ENCODE peak calls at places on chromosomes 6 and 20, in four cellular contexts. One of them, this sample, is unnamed.

GRCh38 chr20:13644010-13644409 is 5.3 kb upstream of the TASP1 start:
- DNase-seq in IMR-90: no peak
- DNase-seq in H9: no peak
- DNase-seq in H1: no peak
- DNase-seq in this sample: no peak

GRCh38 chr6:157455731-157456523 is 74.9 kb downstream of the ZDHHC14 start:
- DNase-seq in IMR-90: no peak
- DNase-seq in H9: no peak
- DNase-seq in H1: peak; percentile 41
- DNase-seq in this sample: no peak

GRCh38 chr6:30894935-30895334 is 10.6 kb downstream of the DDR1 start:
- DNase-seq in IMR-90: no peak
- DNase-seq in H9: no peak
- DNase-seq in H1: no peak
- DNase-seq in this sample: no peak

GRCh38 chr20:24958506-24959385 is 9.7 kb downstream of the CST7 start:
- DNase-seq in IMR-90: no peak
- DNase-seq in H9: peak; percentile 8
- DNase-seq in H1: no peak
- DNase-seq in this sample: no peak

GRCh38 chr20:44398303-44398702 is 42.8 kb downstream of the HNF4A start:
- DNase-seq in IMR-90: peak; percentile 64
- DNase-seq in H9: no peak
- DNase-seq in H1: no peak
- DNase-seq in this sample: no peak

GRCh38 chr20:45545754-45546453 is 1.3 kb downstream of the EPPIN start:
- DNase-seq in IMR-90: peak; percentile 37
- DNase-seq in H9: peak; percentile 35
- DNase-seq in H1: peak; percentile 47
- DNase-seq in this sample: peak; percentile 83

GRCh38 chr6:10369896-10370295 is 45.0 kb downstream of the TFAP2A start:
- DNase-seq in IMR-90: peak; percentile 41
- DNase-seq in H9: no peak
- DNase-seq in H1: no peak
- DNase-seq in this sample: no peak

GRCh38 chr6:1363729-1364572 is 25.4 kb upstream of the FOXF2 start:
- DNase-seq in IMR-90: peak; percentile 68
- DNase-seq in H9: no peak
- DNase-seq in H1: no peak
- DNase-seq in this sample: peak; percentile 31

GRCh38 chr20:41006126-41006935 is 22.3 kb upstream of the TOP1 start:
- DNase-seq in IMR-90: no peak
- DNase-seq in H9: no peak
- DNase-seq in H1: no peak
- DNase-seq in this sample: no peak

GRCh38 chr6:111763381-111763780 is 109.9 kb downstream of the FYN start:
- DNase-seq in IMR-90: peak; percentile 80
- DNase-seq in H9: no peak
- DNase-seq in H1: no peak
- DNase-seq in this sample: no peak

GRCh38 chr6:103456652-103457051 is 1403.1 kb downstream of the HACE1 start:
- DNase-seq in IMR-90: no peak
- DNase-seq in H9: no peak
- DNase-seq in H1: no peak
- DNase-seq in this sample: no peak

GRCh38 chr20:11350126-11351005 is 567.3 kb upstream of the BTBD3 start:
- DNase-seq in IMR-90: peak; percentile 80
- DNase-seq in H9: no peak
- DNase-seq in H1: no peak
- DNase-seq in this sample: no peak

GRCh38 chr6:36519352-36519751 is 27.9 kb downstream of the STK38 start:
- DNase-seq in IMR-90: no peak
- DNase-seq in H9: no peak
- DNase-seq in H1: no peak
- DNase-seq in this sample: no peak

GRCh38 chr6:109308018-109308492 is 74.2 kb downstream of the CD164 start:
- DNase-seq in IMR-90: peak; percentile 63
- DNase-seq in H9: no peak
- DNase-seq in H1: no peak
- DNase-seq in this sample: peak; percentile 37

GRCh38 chr6:2714359-2714895 is 36.3 kb downstream of the MYLK4 start:
- DNase-seq in IMR-90: peak; percentile 97
- DNase-seq in H9: no peak
- DNase-seq in H1: no peak
- DNase-seq in this sample: no peak

GRCh38 chr6:5012531-5012930 is 8.7 kb upstream of the RPP40 start:
- DNase-seq in IMR-90: peak; percentile 75
- DNase-seq in H9: no peak
- DNase-seq in H1: no peak
- DNase-seq in this sample: no peak

GRCh38 chr6:14630136-14630535 is 512.6 kb downstream of the CD83 start:
- DNase-seq in IMR-90: no peak
- DNase-seq in H9: no peak
- DNase-seq in H1: no peak
- DNase-seq in this sample: no peak

GRCh38 chr20:57647933-57648785 is 27.9 kb upstream of the ZBP1 start:
- DNase-seq in IMR-90: no peak
- DNase-seq in H9: no peak
- DNase-seq in H1: no peak
- DNase-seq in this sample: no peak

GRCh38 chr6:145069966-145070365 is 665.4 kb downstream of the EPM2A start:
- DNase-seq in IMR-90: peak; percentile 37
- DNase-seq in H9: no peak
- DNase-seq in H1: no peak
- DNase-seq in this sample: no peak

GRCh38 chr20:3616250-3616649 is 46.9 kb downstream of the GFRA4 start:
- DNase-seq in IMR-90: peak; percentile 50
- DNase-seq in H9: peak; percentile 66
- DNase-seq in H1: no peak
- DNase-seq in this sample: peak; percentile 85

GRCh38 chr6:145116591-145117178 is 618.6 kb downstream of the EPM2A start:
- DNase-seq in IMR-90: no peak
- DNase-seq in H9: no peak
- DNase-seq in H1: no peak
- DNase-seq in this sample: no peak

GRCh38 chr6:53714888-53715287 is 49.3 kb upstream of the KLHL31 start:
- DNase-seq in IMR-90: no peak
- DNase-seq in H9: no peak
- DNase-seq in H1: no peak
- DNase-seq in this sample: no peak

GRCh38 chr20:62839261-62839660 is 22.4 kb downstream of the TCFL5 start:
- DNase-seq in IMR-90: no peak
- DNase-seq in H9: no peak
- DNase-seq in H1: no peak
- DNase-seq in this sample: no peak

GRCh38 chr6:28747631-28748157 is 176.1 kb downstream of the TRIM27 start:
- DNase-seq in IMR-90: peak; percentile 84
- DNase-seq in H9: peak; percentile 93
- DNase-seq in H1: peak; percentile 86
- DNase-seq in this sample: peak; percentile 98

GRCh38 chr6:14260839-14261238 is 143.3 kb downstream of the CD83 start:
- DNase-seq in IMR-90: no peak
- DNase-seq in H9: no peak
- DNase-seq in H1: peak; percentile 23
- DNase-seq in this sample: no peak

GRCh38 chr6:118398066-118398465 is 150.0 kb upstream of the PLN start:
- DNase-seq in IMR-90: no peak
- DNase-seq in H9: no peak
- DNase-seq in H1: no peak
- DNase-seq in this sample: no peak

GRCh38 chr6:118400098-118400497 is 148.0 kb upstream of the PLN start:
- DNase-seq in IMR-90: no peak
- DNase-seq in H9: no peak
- DNase-seq in H1: no peak
- DNase-seq in this sample: no peak

GRCh38 chr6:118391086-118391485 is 157.0 kb upstream of the PLN start:
- DNase-seq in IMR-90: peak; percentile 25
- DNase-seq in H9: no peak
- DNase-seq in H1: no peak
- DNase-seq in this sample: no peak

GRCh38 chr6:118397653-118398052 is 150.4 kb upstream of the PLN start:
- DNase-seq in IMR-90: no peak
- DNase-seq in H9: no peak
- DNase-seq in H1: no peak
- DNase-seq in this sample: no peak

DNA sequence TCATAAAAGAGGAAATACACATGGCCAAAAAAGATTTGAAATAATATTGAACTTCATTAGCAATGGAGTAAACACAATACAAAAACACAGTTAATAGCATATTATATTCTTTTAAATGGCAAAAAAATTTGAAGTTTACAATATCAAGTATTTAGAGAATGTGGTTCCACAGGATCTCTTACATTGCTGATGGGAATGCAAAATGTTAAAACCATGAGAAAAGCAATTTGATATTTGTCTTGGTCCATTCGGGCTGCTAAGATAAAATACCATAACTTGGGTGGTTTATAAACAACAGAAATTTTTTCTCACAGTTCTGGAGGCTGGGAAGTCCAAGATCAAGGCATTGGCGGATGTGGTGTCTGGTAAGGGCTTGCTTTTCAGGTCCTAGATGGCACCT is 154.0 kb upstream of the PLN start:
- DNase-seq in IMR-90: peak; percentile 33
- DNase-seq in H9: no peak
- DNase-seq in H1: no peak
- DNase-seq in this sample: no peak
- H2BK120ac ChIP-seq in IMR-90: no peak overlapping the region
- H2BK120ac ChIP-seq in H9: no peak overlapping the region
- H2BK120ac ChIP-seq in H1: no peak overlapping the region
- H2BK120ac ChIP-seq in this sample: no peak overlapping the region

DNA sequence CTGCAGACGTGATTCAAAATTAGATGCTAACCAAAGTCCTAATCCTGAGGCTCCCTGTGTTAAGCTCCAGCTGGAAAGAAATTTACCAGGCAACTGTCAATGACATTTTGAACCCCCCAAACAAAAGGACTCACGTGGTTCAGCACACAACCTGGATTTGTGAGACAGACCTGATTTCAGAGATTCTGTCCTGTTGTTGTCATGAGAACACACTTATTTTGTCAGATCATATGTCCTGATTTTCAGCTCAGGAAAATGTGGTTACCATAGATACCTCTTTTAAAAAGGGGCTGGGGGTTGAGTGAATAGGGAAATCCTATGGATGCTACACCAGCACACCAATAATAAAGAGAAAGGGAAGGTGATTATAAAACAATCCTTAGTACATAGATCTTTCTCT is 61.6 kb downstream of the MTFR2 start:
- DNase-seq in IMR-90: no peak
- DNase-seq in H9: no peak
- DNase-seq in H1: no peak
- DNase-seq in this sample: no peak
- H4K5ac ChIP-seq in IMR-90: no peak overlapping the region
- H4K5ac ChIP-seq in H9: no peak overlapping the region
- H4K5ac ChIP-seq in H1: no peak overlapping the region
- H4K5ac ChIP-seq in this sample: no peak overlapping the region

GRCh38 chr6:167663784-167664432 is 162.8 kb upstream of the AFDN start:
- DNase-seq in IMR-90: no peak
- DNase-seq in H9: no peak
- DNase-seq in H1: no peak
- DNase-seq in this sample: no peak

GRCh38 chr6:167662881-167663205 is 163.9 kb upstream of the AFDN start:
- DNase-seq in IMR-90: no peak
- DNase-seq in H9: no peak
- DNase-seq in H1: no peak
- DNase-seq in this sample: no peak

GRCh38 chr6:167661456-167662103 is 165.1 kb upstream of the AFDN start:
- DNase-seq in IMR-90: no peak
- DNase-seq in H9: no peak
- DNase-seq in H1: no peak
- DNase-seq in this sample: no peak

GRCh38 chr6:167660944-167661343 is 165.8 kb upstream of the AFDN start:
- DNase-seq in IMR-90: no peak
- DNase-seq in H9: no peak
- DNase-seq in H1: no peak
- DNase-seq in this sample: peak; percentile 65

GRCh38 chr6:167662104-167662880 is 164.4 kb upstream of the AFDN start:
- DNase-seq in IMR-90: no peak
- DNase-seq in H9: no peak
- DNase-seq in H1: no peak
- DNase-seq in this sample: no peak
- H2BK120ac ChIP-seq in IMR-90: no peak overlapping the region
- H2BK120ac ChIP-seq in H9: no peak overlapping the region
- H2BK120ac ChIP-seq in H1: no peak overlapping the region
- H2BK120ac ChIP-seq in this sample: no peak overlapping the region

GRCh38 chr20:51750037-51750769 is 18.0 kb downstream of the ATP9A start:
- DNase-seq in IMR-90: peak; percentile 94
- DNase-seq in H9: no peak
- DNase-seq in H1: no peak
- DNase-seq in this sample: peak; percentile 50
- H4K5ac ChIP-seq in IMR-90: peak overlapping the region; percentile 58
- H4K5ac ChIP-seq in H9: no peak overlapping the region
- H4K5ac ChIP-seq in H1: no peak overlapping the region
- H4K5ac ChIP-seq in this sample: no peak overlapping the region

GRCh38 chr20:38119446-38119845 is 45.6 kb downstream of the TGM2 start:
- DNase-seq in IMR-90: no peak
- DNase-seq in H9: no peak
- DNase-seq in H1: no peak
- DNase-seq in this sample: no peak
- H2BK120ac ChIP-seq in IMR-90: peak overlapping the region; percentile 47
- H2BK120ac ChIP-seq in H9: no peak overlapping the region
- H2BK120ac ChIP-seq in H1: no peak overlapping the region
- H2BK120ac ChIP-seq in this sample: no peak overlapping the region

GRCh38 chr6:42378125-42378524 is 73.6 kb downstream of the TRERF1 start:
- DNase-seq in IMR-90: no peak
- DNase-seq in H9: no peak
- DNase-seq in H1: no peak
- DNase-seq in this sample: no peak
- H4K5ac ChIP-seq in IMR-90: no peak overlapping the region
- H4K5ac ChIP-seq in H9: no peak overlapping the region
- H4K5ac ChIP-seq in H1: no peak overlapping the region
- H4K5ac ChIP-seq in this sample: no peak overlapping the region

DNA sequence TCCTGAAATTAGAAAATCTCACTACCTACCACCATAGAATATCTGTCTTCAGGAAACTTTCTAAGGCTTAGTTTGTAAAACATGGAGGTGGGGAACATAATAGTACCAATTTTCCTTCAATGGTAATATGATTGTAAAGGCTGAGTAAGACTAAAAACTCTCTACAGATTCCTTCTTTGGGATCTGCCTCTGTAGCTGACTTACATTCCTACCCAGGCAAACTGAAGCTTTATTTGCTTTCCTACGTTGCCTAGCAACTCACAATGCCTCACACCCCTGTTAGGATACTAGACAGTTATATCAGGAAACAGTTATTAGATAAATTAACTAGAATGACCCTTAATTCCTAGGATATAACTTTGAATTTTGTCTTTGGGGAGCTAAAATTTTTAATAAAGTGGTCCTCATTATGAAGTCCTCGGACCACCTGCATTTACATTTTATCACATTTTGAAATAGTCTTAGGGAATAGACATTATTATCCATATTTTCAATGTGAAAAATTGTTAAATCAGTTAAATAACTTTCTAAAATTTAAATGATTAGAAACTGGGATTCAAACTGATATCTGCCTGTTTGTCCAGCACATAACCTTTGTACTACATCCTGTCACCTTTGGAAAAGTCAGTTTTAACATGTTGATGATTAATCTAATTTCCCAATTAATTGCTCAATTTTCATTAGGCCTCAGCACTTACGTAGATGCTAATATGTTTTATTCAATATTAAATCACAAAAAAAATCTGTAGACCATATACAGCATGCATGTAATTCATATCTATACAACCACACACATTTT is 591.4 kb downstream of the RNF144B start:
- DNase-seq in IMR-90: no peak
- DNase-seq in H9: no peak
- DNase-seq in H1: no peak
- DNase-seq in this sample: peak; percentile 90
- H2BK120ac ChIP-seq in IMR-90: no peak overlapping the region
- H2BK120ac ChIP-seq in H9: no peak overlapping the region
- H2BK120ac ChIP-seq in H1: no peak overlapping the region
- H2BK120ac ChIP-seq in this sample: no peak overlapping the region